ENCODE peak calls at places on chromosomes 5 and 9, in six cellular contexts. S is IMR-90, J is AG04450, U is uterus, D is Peyer's patch, R is pancreas. T is an unnamed sample.

GRCh38 chr5:143606043-143606752 is 202.7 kb upstream of the NR3C1 start:
- DNase-seq in J (no peak), S (peak), U (no peak), R (no peak), D (no peak), T (no peak)

GRCh38 chr9:105979359-105979758 is 285.0 kb downstream of the TMEM38B start:
- DNase-seq in S (no peak), R (no peak), J (no peak), U (no peak), D (no peak), T (no peak)

GRCh38 chr5:14223372-14223771 is 80.2 kb downstream of the TRIO start:
- DNase-seq in U (no peak), D (no peak), R (no peak), S (no peak), J (no peak), T (no peak)

GRCh38 chr5:175082346-175082745 is 358.0 kb downstream of the MSX2 start:
- DNase-seq in J (no peak), S (no peak), U (no peak), D (no peak), R (no peak), T (no peak)

GRCh38 chr5:124342027-124342471 is 404.4 kb downstream of the ZNF608 start:
- DNase-seq in R (no peak), J (no peak), D (no peak), S (peak), U (peak), T (no peak)

GRCh38 chr5:147898875-147899401 is 7.4 kb downstream of the C5orf46 start:
- DNase-seq in U (no peak), S (peak), R (no peak), J (no peak), D (no peak), T (no peak)

GRCh38 chr5:41161271-41161670 is 52.1 kb downstream of the C6 start:
- DNase-seq in J (peak), U (no peak), R (no peak), D (no peak), S (peak), T (no peak)

GRCh38 chr9:129256959-129257713 is 79.1 kb upstream of the IER5L start:
- DNase-seq in U (peak), J (no peak), D (no peak), R (no peak), S (no peak), T (no peak)

GRCh38 chr5:139734517-139734916 is 61.1 kb upstream of the PSD2 start:
- DNase-seq in S (no peak), D (no peak), R (no peak), U (no peak), J (no peak), T (no peak)

GRCh38 chr5:3011764-3012017 is 260.2 kb upstream of the IRX2 start:
- DNase-seq in D (no peak), U (no peak), R (no peak), S (no peak), J (no peak), T (no peak)

GRCh38 chr5:27158775-27159174 is 120.4 kb upstream of the CDH9 start:
- DNase-seq in R (no peak), S (no peak), J (no peak), D (no peak), U (no peak), T (no peak)

GRCh38 chr5:132100672-132101261 is 27.2 kb downstream of the CSF2 start:
- DNase-seq in D (peak), J (no peak), S (no peak), U (no peak), R (no peak), T (no peak)

GRCh38 chr9:128056086-128056485 is 11.0 kb downstream of the NAIF1 start:
- DNase-seq in U (no peak), S (no peak), J (no peak), R (no peak), D (no peak), T (no peak)

GRCh38 chr9:119861801-119862200 is 492.6 kb upstream of the BRINP1 start:
- DNase-seq in S (no peak), U (no peak), D (no peak), R (no peak), J (no peak), T (no peak)

GRCh38 chr9:96646081-96646991 is 8.8 kb downstream of the PRXL2C start:
- DNase-seq in R (no peak), U (no peak), J (no peak), S (peak), D (no peak), T (no peak)

GRCh38 chr5:170892201-170892600 is 30.4 kb downstream of the RANBP17 start:
- DNase-seq in U (no peak), J (peak), S (peak), D (no peak), R (no peak), T (no peak)

GRCh38 chr5:35202319-35203111 is 27.8 kb downstream of the PRLR start:
- DNase-seq in J (no peak), U (no peak), D (peak), R (no peak), S (peak), T (no peak)

GRCh38 chr5:90170231-90170630 is 239.3 kb downstream of the CETN3 start:
- DNase-seq in D (no peak), U (no peak), J (no peak), R (no peak), S (no peak), T (no peak)

GRCh38 chr9:134698587-134699342 is 57.2 kb downstream of the COL5A1 start:
- DNase-seq in D (peak), R (peak), U (peak), J (no peak), S (peak), T (no peak)

GRCh38 chr9:93669116-93669957 is 93.0 kb downstream of the PHF2 start:
- DNase-seq in U (peak), J (no peak), S (no peak), R (peak), D (peak), T (peak)

GRCh38 chr5:109191153-109191558 is 218.6 kb downstream of the PJA2 start:
- DNase-seq in D (no peak), R (no peak), S (peak), J (no peak), U (no peak), T (no peak)

GRCh38 chr9:129765764-129766317 is 13.0 kb upstream of the PTGES start:
- DNase-seq in J (no peak), D (peak), R (no peak), S (no peak), U (no peak), T (no peak)

GRCh38 chr5:98872679-98873078 is 56.1 kb downstream of the CHD1 start:
- DNase-seq in R (no peak), U (no peak), D (no peak), S (peak), J (no peak), T (no peak)

GRCh38 chr5:3843691-3844090 is 248.1 kb downstream of the IRX1 start:
- DNase-seq in J (no peak), R (no peak), S (no peak), D (no peak), U (no peak), T (peak)

DNA sequence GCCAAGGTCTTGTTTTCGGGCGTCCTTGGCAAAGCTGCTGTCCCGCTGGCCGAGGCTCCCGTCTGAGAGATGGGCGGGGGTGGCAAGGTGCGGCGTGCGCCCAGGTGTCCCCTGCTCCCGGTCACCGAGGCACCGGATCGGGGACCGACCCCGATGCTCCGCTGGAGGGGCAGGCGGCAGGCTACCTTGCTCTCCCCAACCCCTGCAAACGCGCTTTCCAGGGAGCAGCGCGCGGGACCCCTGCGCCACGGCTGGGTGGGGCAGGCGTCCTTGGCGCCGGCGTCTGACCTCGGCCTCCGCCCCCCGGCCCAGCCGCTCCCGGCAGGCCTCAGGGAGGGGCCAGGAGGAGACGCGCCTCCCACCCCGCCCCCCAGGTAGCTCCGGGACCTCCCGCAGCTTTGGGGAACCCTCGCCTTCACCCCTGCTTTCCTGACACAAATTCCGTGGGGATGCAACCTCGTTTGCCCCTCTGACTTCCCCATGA is 551 bp downstream of the N4BP3 start:
- DNase-seq in D (no peak), R (no peak), J (no peak), S (no peak), U (no peak), T (no peak)
- H3K27ac ChIP-seq in D (peak), R (no peak), J (no peak), S (no peak), U (no peak), T (no peak)

GRCh38 chr5:36389245-36389644 is 87.5 kb upstream of the RANBP3L start:
- DNase-seq in D (no peak), J (no peak), U (no peak), R (no peak), S (no peak), T (no peak)
- H3K4me3 ChIP-seq in D (no peak), J (no peak), U (no peak), R (no peak), S (no peak), T (no peak)

GRCh38 chr5:927172-928015 is 34.7 kb downstream of the TRIP13 start:
- DNase-seq in U (no peak), R (no peak), D (peak), J (no peak), S (no peak), T (no peak)
- TF ChIP-seq CTCF in U (no peak), R (no peak), D (no peak), J (no peak), S (no peak), T (no peak)

DNA sequence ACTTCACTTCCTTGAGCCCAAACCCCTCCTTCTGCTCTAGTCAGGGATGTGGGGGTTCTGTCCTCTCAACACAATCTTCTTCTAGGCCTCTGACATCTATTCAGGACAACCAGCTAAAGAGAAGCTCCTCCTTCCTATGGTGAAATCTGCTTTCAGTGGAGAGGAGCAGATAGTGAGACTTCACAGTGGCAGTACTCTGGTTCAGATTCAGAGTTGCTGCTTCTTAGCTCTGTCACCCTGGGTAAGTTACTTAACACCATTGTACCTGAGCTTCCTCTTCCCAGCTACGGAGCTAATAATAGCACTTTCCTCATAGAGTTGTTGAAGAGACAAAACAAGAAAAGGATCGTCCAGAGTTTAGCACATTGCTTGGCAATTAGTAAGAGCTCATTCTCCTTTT is 77.3 kb upstream of the LARP1 start:
- DNase-seq in R (no peak), U (no peak), S (peak), J (no peak), D (no peak), T (no peak)
- H3K27ac ChIP-seq in R (peak), U (no peak), S (no peak), J (no peak), D (no peak), T (no peak)

GRCh38 chr9:85041737-85042136 is 372.2 kb downstream of the NTRK2 start:
- DNase-seq in J (no peak), S (no peak), D (no peak), R (no peak), U (no peak), T (no peak)

GRCh38 chr9:85038824-85039540 is 369.5 kb downstream of the NTRK2 start:
- DNase-seq in D (no peak), R (no peak), S (no peak), J (no peak), U (no peak), T (no peak)

GRCh38 chr9:85038061-85038460 is 368.5 kb downstream of the NTRK2 start:
- DNase-seq in D (no peak), S (no peak), U (no peak), R (no peak), J (no peak), T (no peak)

GRCh38 chr9:85040806-85041575 is 371.5 kb downstream of the NTRK2 start:
- DNase-seq in J (no peak), S (no peak), R (no peak), D (no peak), U (no peak), T (no peak)

DNA sequence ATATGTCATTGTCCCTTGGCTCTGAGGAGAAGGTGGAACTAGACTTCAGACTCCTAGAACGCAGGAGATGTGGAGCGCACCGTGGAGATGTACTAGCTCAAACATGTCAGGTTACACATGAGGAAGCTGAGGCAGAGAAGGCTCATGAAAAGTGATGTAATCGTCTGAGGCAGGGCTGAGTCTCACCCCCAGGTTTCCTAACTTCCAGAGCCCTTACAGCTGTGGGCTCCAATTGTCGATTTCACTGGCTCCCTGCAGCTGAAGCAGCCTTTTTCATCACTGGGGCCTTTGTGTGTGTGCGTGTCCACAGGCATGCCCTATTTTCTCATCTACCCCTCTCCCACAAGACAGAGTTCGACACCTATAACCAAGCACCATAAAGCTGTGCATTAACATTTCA is 370.6 kb downstream of the NTRK2 start:
- DNase-seq in R (no peak), D (no peak), S (no peak), J (no peak), U (no peak), T (no peak)
- H3K4me3 ChIP-seq in R (no peak), D (no peak), S (no peak), J (no peak), U (no peak), T (no peak)

GRCh38 chr9:99239341-99240055 is 17.4 kb downstream of the SEC61B start:
- DNase-seq in S (peak), R (no peak), U (no peak), D (no peak), J (no peak), T (no peak)
- TF ChIP-seq CTCF in S (no peak), R (no peak), U (no peak), D (no peak), J (no peak), T (no peak)

GRCh38 chr5:151497391-151498002 is 50.1 kb downstream of the SLC36A1 start:
- DNase-seq in D (no peak), S (no peak), J (no peak), U (no peak), R (no peak), T (no peak)
- H3K27ac ChIP-seq in D (no peak), S (no peak), J (no peak), U (no peak), R (no peak), T (no peak)

GRCh38 chr5:72506150-72506549 is 1.1 kb downstream of the ZNF366 start:
- DNase-seq in D (no peak), S (no peak), J (no peak), R (no peak), U (no peak), T (no peak)

GRCh38 chr5:72505026-72505425 is 2.2 kb downstream of the ZNF366 start:
- DNase-seq in U (no peak), R (no peak), D (no peak), J (no peak), S (no peak), T (no peak)

GRCh38 chr5:72507360-72508238 is at the start of gene ZNF366:
- DNase-seq in S (peak), J (no peak), U (no peak), R (no peak), D (no peak), T (no peak)

GRCh38 chr5:72503888-72504491 is 3.2 kb downstream of the ZNF366 start:
- DNase-seq in J (no peak), U (no peak), D (no peak), S (peak), R (no peak), T (no peak)

DNA sequence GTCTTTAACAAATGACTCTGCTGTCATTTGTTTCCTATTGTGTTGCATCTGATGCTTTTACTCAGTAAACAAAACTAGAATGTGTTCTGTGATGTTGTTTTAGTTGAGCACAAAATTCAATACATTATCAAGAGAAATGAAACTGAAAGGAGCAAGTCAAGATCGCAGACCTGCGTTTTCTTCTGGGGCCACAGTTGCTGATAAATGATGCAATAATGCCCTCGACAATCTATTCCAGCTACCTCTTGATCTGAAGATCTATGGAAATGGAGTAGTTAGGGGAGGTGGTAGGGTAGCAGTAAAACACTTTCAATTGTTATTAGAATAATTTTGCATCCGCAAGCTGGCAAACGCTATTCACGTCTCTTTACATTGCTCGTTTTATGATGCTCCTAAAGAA is 1.7 kb downstream of the ZNF366 start:
- DNase-seq in D (no peak), S (no peak), J (no peak), U (no peak), R (no peak), T (no peak)
- H3K4me3 ChIP-seq in D (no peak), S (no peak), J (no peak), U (no peak), R (no peak), T (no peak)

GRCh38 chr9:76756273-76756650 is 8.0 kb upstream of the PCA3 start:
- DNase-seq in D (peak), U (no peak), J (no peak), R (no peak), S (peak), T (no peak)
- TF ChIP-seq CTCF in D (peak), U (no peak), J (peak), R (no peak), S (peak), T (no peak)

T was measured in coronary artery.